ENCODE peak calls at places on chromosome 6, in nine cellular contexts. A, S, F, N, T, O, Y, L and H are unnamed samples. For H4K20me1, the result is how much of the 10 kb centered on the place peaks cover.

GRCh38 chr6:132763269-132763668 is 5.6 kb upstream of the VNN2 start:
- DNase-seq in F (no peak), L (no peak), T (peak), S (peak), O (no peak), Y (no peak), N (no peak), A (no peak), H (no peak)

GRCh38 chr6:32815996-32816395 is 806 bp downstream of the HLA-DOB start:
- DNase-seq in Y (no peak), F (no peak), O (no peak), N (no peak), S (no peak), A (no peak), L (no peak), T (no peak), H (no peak)

GRCh38 chr6:7542065-7542877 is 800 bp downstream of the DSP start:
- DNase-seq in S (peak), N (peak), A (peak), O (no peak), L (no peak), T (no peak), Y (peak), F (no peak), H (peak)

GRCh38 chr6:43738877-43739641 is 31.0 kb upstream of the VEGFA start:
- DNase-seq in L (no peak), F (no peak), T (no peak), Y (no peak), O (no peak), N (no peak), A (peak), S (no peak), H (no peak)

GRCh38 chr6:158184598-158184997 is 16.4 kb downstream of the GTF2H5 start:
- DNase-seq in O (no peak), L (peak), F (peak), A (no peak), N (no peak), Y (no peak), T (no peak), S (no peak), H (no peak)

GRCh38 chr6:170101281-170102035 is 189.4 kb downstream of the DLL1 start:
- DNase-seq in Y (no peak), T (no peak), A (no peak), F (no peak), S (no peak), O (no peak), L (no peak), N (no peak), H (no peak)

GRCh38 chr6:11685411-11686093 is 93.1 kb downstream of the ADTRP start:
- DNase-seq in T (no peak), F (no peak), N (no peak), L (peak), Y (no peak), A (no peak), S (no peak), O (peak), H (peak)

GRCh38 chr6:36029464-36029863 is 1.9 kb downstream of the MAPK14 start:
- DNase-seq in L (peak), N (peak), O (no peak), A (no peak), Y (no peak), F (peak), S (no peak), T (no peak), H (no peak)

GRCh38 chr6:912871-913663 is 220.1 kb upstream of the EXOC2 start:
- DNase-seq in A (no peak), T (no peak), F (peak), S (peak), O (peak), N (no peak), Y (peak), L (no peak), H (peak)

GRCh38 chr6:30591008-30591407 is 19.8 kb downstream of the ABCF1 start:
- DNase-seq in Y (no peak), S (no peak), A (no peak), T (no peak), O (no peak), N (peak), F (peak), L (peak), H (peak)

GRCh38 chr6:88177961-88178464 is 11.9 kb upstream of the CNR1 start:
- DNase-seq in T (no peak), A (no peak), F (peak), S (no peak), O (no peak), Y (no peak), L (peak), N (no peak), H (peak)

GRCh38 chr6:91562955-91563354 is 976.1 kb upstream of the MAP3K7 start:
- DNase-seq in S (no peak), O (no peak), N (no peak), A (no peak), F (no peak), Y (no peak), L (peak), T (no peak), H (no peak)

GRCh38 chr6:126030045-126030444 is 43.7 kb downstream of the TRMT11 start:
- DNase-seq in S (no peak), T (no peak), O (no peak), F (peak), N (no peak), Y (no peak), A (peak), L (peak), H (no peak)

GRCh38 chr6:78605909-78606446 is 261.4 kb upstream of the IRAK1BP1 start:
- DNase-seq in O (no peak), F (peak), S (no peak), N (peak), A (no peak), Y (no peak), L (peak), T (no peak), H (no peak)

GRCh38 chr6:139060332-139060731 is 31.8 kb downstream of the ABRACL start:
- DNase-seq in F (peak), Y (no peak), L (peak), A (no peak), T (no peak), O (no peak), N (no peak), S (no peak), H (no peak)

GRCh38 chr6:6057442-6058053 is 50.8 kb upstream of the NRN1 start:
- DNase-seq in Y (peak), L (no peak), F (peak), S (peak), A (peak), T (no peak), N (peak), O (peak), H (peak)

GRCh38 chr6:14053776-14054175 is 63.8 kb upstream of the CD83 start:
- DNase-seq in O (no peak), Y (no peak), F (no peak), S (no peak), L (no peak), A (no peak), T (no peak), N (no peak), H (no peak)

GRCh38 chr6:79413562-79414002 is 123.6 kb downstream of the LCA5 start:
- DNase-seq in Y (no peak), S (no peak), F (peak), A (no peak), T (no peak), N (no peak), O (no peak), L (peak), H (peak)

GRCh38 chr6:123316733-123317323 is 319.9 kb downstream of the TRDN start:
- DNase-seq in A (peak), S (peak), Y (peak), F (peak), L (no peak), N (peak), T (no peak), O (no peak), H (peak)

GRCh38 chr6:116385462-116385807 is 14.7 kb downstream of the DSE start:
- DNase-seq in N (no peak), L (peak), Y (no peak), S (no peak), A (no peak), F (no peak), O (no peak), T (no peak), H (no peak)

GRCh38 chr6:90159452-90159851 is 137.2 kb downstream of the BACH2 start:
- DNase-seq in L (no peak), Y (no peak), O (no peak), A (peak), S (no peak), F (no peak), T (no peak), N (peak), H (no peak)
- H4K20me1 ChIP-seq in L (under half), Y (under half), O (under half), A (under half), S (under half), F (under half), T (under half), N (under half), H (under half)

GRCh38 chr6:42017021-42017643 is 33.2 kb upstream of the TAF8 start:
- DNase-seq in L (peak), F (peak), A (peak), O (no peak), S (no peak), N (peak), Y (no peak), T (peak), H (no peak)
- H4K20me1 ChIP-seq in L (under half), F (under half), A (under half), O (under half), S (under half), N (under half), Y (under half), T (under half), H (under half)

DNA sequence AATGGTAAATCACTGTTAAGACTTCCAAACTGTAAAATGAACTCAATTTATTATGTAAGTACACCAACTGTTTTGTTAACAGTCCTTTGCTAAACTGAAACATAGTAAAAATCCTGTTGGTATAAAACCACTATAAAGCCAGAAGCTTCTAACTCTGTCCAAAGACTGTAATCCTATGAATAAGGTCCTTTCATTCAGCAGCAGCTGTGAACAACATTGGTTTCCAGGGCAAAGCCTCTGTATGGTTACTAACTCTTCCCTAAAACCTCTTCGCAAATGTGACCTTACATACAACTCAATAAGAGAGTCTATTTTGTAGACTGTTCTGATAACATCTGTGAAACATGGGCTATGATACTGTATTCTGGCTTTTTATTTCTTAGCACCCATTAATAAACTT is 40.1 kb downstream of the NUP153 start:
- DNase-seq in T (no peak), L (no peak), A (no peak), S (no peak), F (no peak), N (no peak), O (no peak), Y (no peak), H (no peak)
- H4K20me1 ChIP-seq in T (under half), L (under half), A (under half), S (under half), F (under half), N (under half), O (under half), Y (under half), H (under half)

GRCh38 chr6:159969921-159970320 is 1.0 kb downstream of the IGF2R start:
- DNase-seq in Y (peak), A (peak), N (peak), S (peak), O (peak), T (peak), F (peak), L (peak), H (peak)

GRCh38 chr6:159966339-159966738 is 2.5 kb upstream of the IGF2R start:
- DNase-seq in O (no peak), A (no peak), T (no peak), Y (no peak), F (peak), N (no peak), L (no peak), S (no peak), H (no peak)

GRCh38 chr6:159968295-159969203 is at the start of gene IGF2R:
- DNase-seq in L (peak), N (peak), S (peak), F (peak), Y (peak), A (peak), O (peak), T (peak), H (peak)

GRCh38 chr6:159969204-159969912 is 476 bp downstream of the IGF2R start:
- DNase-seq in O (no peak), Y (peak), N (peak), A (peak), S (peak), F (no peak), T (no peak), L (no peak), H (peak)

GRCh38 chr6:159966981-159967380 is 1.9 kb upstream of the IGF2R start:
- DNase-seq in N (no peak), O (no peak), T (no peak), L (no peak), S (no peak), Y (no peak), A (no peak), F (peak), H (no peak)
- H4K20me1 ChIP-seq in N (under half), O (under half), T (under half), L (under half), S (under half), Y (under half), A (under half), F (under half), H (under half)

GRCh38 chr6:63643862-63644261 is 8.3 kb downstream of the PHF3 start:
- DNase-seq in S (peak), N (peak), Y (no peak), A (no peak), O (no peak), L (no peak), F (peak), T (peak), H (peak)

GRCh38 chr6:63644668-63645326 is 9.2 kb downstream of the PHF3 start:
- DNase-seq in O (no peak), T (no peak), F (no peak), Y (no peak), A (no peak), S (no peak), L (peak), N (peak), H (no peak)

GRCh38 chr6:63652980-63653379 is 17.4 kb downstream of the PHF3 start:
- DNase-seq in L (no peak), S (no peak), F (no peak), N (no peak), O (no peak), T (no peak), Y (no peak), A (no peak), H (no peak)

GRCh38 chr6:63649269-63649668 is 13.7 kb downstream of the PHF3 start:
- DNase-seq in T (no peak), N (no peak), F (peak), O (no peak), Y (no peak), L (no peak), S (no peak), A (no peak), H (no peak)

GRCh38 chr6:63649847-63650265 is 14.3 kb downstream of the PHF3 start:
- DNase-seq in T (no peak), Y (no peak), N (no peak), O (no peak), A (no peak), L (no peak), S (no peak), F (peak), H (no peak)
- H4K20me1 ChIP-seq in T (half or more), Y (half or more), N (under half), O (under half), A (half or more), L (half or more), S (under half), F (under half), H (half or more)

DNA sequence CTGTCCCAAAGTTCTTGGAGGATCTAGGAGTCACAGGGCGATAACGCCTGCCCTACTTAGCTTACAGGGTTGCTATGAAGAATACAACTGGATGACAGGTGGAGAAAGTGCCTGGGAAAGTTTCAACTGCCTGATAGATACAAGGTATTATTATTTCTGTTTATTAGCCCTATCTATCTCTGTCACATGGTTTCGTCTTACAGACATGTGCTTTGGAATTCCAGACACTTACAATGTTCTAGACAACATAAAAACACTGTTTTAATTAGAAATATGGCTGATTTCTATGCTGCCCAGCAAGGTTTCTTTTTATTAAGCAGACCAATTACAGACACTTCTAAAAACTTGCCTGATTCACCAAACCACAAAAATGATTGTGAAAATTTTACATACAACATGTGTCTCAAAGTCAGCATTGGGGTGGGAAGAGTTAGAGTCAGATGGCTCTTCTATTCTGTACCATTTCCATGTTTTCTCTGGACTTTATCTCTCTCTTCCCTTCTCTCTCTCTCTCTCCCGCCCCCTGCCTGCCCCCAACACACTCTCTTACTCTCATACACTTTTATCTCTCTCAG is 50.0 kb downstream of the GJA10 start:
- DNase-seq in S (no peak), L (peak), A (no peak), N (no peak), O (no peak), Y (no peak), T (no peak), F (peak), H (no peak)
- H4K20me1 ChIP-seq in S (under half), L (under half), A (under half), N (under half), O (under half), Y (under half), T (under half), F (under half), H (under half)

DNA sequence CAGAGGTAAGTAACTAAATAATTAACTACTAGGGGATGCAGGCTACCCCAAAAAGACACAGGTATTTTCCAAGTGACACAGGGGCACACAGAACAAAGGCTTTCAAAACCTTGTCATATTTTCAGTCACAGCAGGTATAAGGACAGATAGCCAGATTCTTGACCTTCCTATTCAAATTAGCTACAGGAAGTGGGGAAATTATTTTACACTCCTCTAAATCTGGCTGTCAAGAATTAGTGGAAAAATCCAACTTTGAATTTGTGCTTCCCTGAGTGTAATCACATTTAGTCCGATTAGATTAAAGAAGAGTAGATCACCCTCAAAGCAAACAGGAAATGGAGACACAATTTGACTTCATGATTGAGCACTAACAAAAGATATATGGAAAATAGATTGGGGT is 60.6 kb downstream of the SYNE1 start:
- DNase-seq in T (no peak), A (no peak), L (no peak), F (no peak), N (no peak), O (no peak), Y (no peak), S (no peak), H (no peak)
- H4K20me1 ChIP-seq in T (under half), A (under half), L (under half), F (under half), N (under half), O (under half), Y (under half), S (under half), H (under half)